ENCODE peak calls at places on chromosomes 7 and 10, in four cellular contexts. W is transverse colon, B is Peyer's patch, H is mucosa of descending colon. Q is an unnamed sample. For H3K4me1, the result is how much of the 10 kb centered on the place peaks cover.

GRCh38 chr10:54262726-54263125 is 538.3 kb downstream of the PCDH15 start:
- DNase-seq in W (no peak), H (no peak), B (no peak), Q (no peak)

GRCh38 chr10:49608925-49609282 is 1.2 kb upstream of the SLC18A3 start:
- DNase-seq in H (no peak), B (peak), W (no peak), Q (peak)

GRCh38 chr7:32163141-32163806 is 93.1 kb upstream of the PDE1C start:
- DNase-seq in H (peak), W (peak), B (peak), Q (peak)

GRCh38 chr7:69364814-69365587 is 233.3 kb upstream of the AUTS2 start:
- DNase-seq in B (no peak), H (no peak), W (no peak), Q (no peak)

GRCh38 chr7:47405921-47406765 is 175.8 kb downstream of the TNS3 start:
- DNase-seq in W (peak), B (peak), H (peak), Q (peak)

GRCh38 chr10:86642499-86642898 is 11.8 kb upstream of the OPN4 start:
- DNase-seq in B (no peak), H (no peak), W (no peak), Q (no peak)

GRCh38 chr10:29266641-29267040 is 22.2 kb upstream of the LYZL1 start:
- DNase-seq in B (no peak), W (no peak), H (no peak), Q (no peak)

GRCh38 chr10:133166828-133167692 is 7.0 kb downstream of the KNDC1 start:
- DNase-seq in H (no peak), W (no peak), B (peak), Q (no peak)

GRCh38 chr10:69958232-69958902 is 94.3 kb upstream of the MACROH2A2 start:
- DNase-seq in B (peak), W (no peak), H (no peak), Q (no peak)

GRCh38 chr10:23158370-23158769 is 33.7 kb upstream of the PTF1A start:
- DNase-seq in H (no peak), W (peak), B (peak), Q (no peak)

GRCh38 chr7:39624935-39625694 is 1.7 kb downstream of the RALA start:
- DNase-seq in W (no peak), B (no peak), H (no peak), Q (no peak)

GRCh38 chr10:29590598-29591415 is 44.0 kb downstream of the SVIL start:
- DNase-seq in B (no peak), H (no peak), W (no peak), Q (no peak)

GRCh38 chr7:107854989-107855388 is 36.0 kb upstream of the DLD start:
- DNase-seq in H (no peak), W (no peak), B (no peak), Q (no peak)

GRCh38 chr7:29484280-29484679 is 79.4 kb upstream of the PRR15 start:
- DNase-seq in H (no peak), B (no peak), W (no peak), Q (no peak)

GRCh38 chr7:128099204-128099671 is 68.0 kb upstream of the LRRC4 start:
- DNase-seq in H (no peak), W (no peak), B (no peak), Q (no peak)

GRCh38 chr7:96449094-96449493 is 127.2 kb upstream of the SLC25A13 start:
- DNase-seq in B (no peak), H (no peak), W (no peak), Q (no peak)

GRCh38 chr7:157612664-157613561 is 276.1 kb downstream of the DNAJB6 start:
- DNase-seq in W (peak), B (peak), H (peak), Q (peak)

GRCh38 chr10:59585046-59585700 is 124.5 kb downstream of the SLC16A9 start:
- DNase-seq in W (no peak), B (no peak), H (no peak), Q (no peak)

GRCh38 chr10:5628366-5628765 is 38.0 kb downstream of the ASB13 start:
- DNase-seq in B (peak), W (no peak), H (no peak), Q (no peak)

GRCh38 chr10:122861724-122862161 is 16.1 kb upstream of the CUZD1 start:
- DNase-seq in W (no peak), H (no peak), B (no peak), Q (no peak)

GRCh38 chr10:67763499-67764011 is 67.6 kb upstream of the CTNNA3 start:
- DNase-seq in B (peak), W (peak), H (peak), Q (peak)

GRCh38 chr10:57628592-57629284 is 639.0 kb downstream of the IPMK start:
- DNase-seq in H (no peak), W (no peak), B (peak), Q (no peak)

GRCh38 chr10:121654021-121654545 is 55.8 kb upstream of the FGFR2 start:
- DNase-seq in H (no peak), B (no peak), W (no peak), Q (no peak)

GRCh38 chr10:99394761-99395386 is 35.5 kb downstream of the GOT1 start:
- DNase-seq in H (no peak), B (no peak), W (no peak), Q (no peak)
- H3K4me1 ChIP-seq in H (under half), B (under half), W (under half), Q (under half)

GRCh38 chr7:18499407-18500197 is 4.1 kb downstream of the HDAC9 start:
- DNase-seq in H (no peak), W (no peak), B (no peak), Q (peak)

GRCh38 chr7:18497082-18497481 is 1.5 kb downstream of the HDAC9 start:
- DNase-seq in W (no peak), B (no peak), H (no peak), Q (no peak)

GRCh38 chr7:18496336-18496700 is 769 bp downstream of the HDAC9 start:
- DNase-seq in B (no peak), W (no peak), H (no peak), Q (no peak)

GRCh38 chr7:18497800-18498199 is 2.3 kb downstream of the HDAC9 start:
- DNase-seq in B (no peak), W (no peak), H (no peak), Q (no peak)

GRCh38 chr7:18498327-18498726 is 2.8 kb downstream of the HDAC9 start:
- DNase-seq in B (no peak), H (no peak), W (no peak), Q (no peak)
- H3K4me3 ChIP-seq in B (peak), H (no peak), W (no peak), Q (no peak)

GRCh38 chr7:100719523-100720319 is 547 bp upstream of the EPO start:
- DNase-seq in H (no peak), B (no peak), W (peak), Q (no peak)
- TF ChIP-seq CTCF in H (no peak), B (no peak), W (peak), Q (no peak)

DNA sequence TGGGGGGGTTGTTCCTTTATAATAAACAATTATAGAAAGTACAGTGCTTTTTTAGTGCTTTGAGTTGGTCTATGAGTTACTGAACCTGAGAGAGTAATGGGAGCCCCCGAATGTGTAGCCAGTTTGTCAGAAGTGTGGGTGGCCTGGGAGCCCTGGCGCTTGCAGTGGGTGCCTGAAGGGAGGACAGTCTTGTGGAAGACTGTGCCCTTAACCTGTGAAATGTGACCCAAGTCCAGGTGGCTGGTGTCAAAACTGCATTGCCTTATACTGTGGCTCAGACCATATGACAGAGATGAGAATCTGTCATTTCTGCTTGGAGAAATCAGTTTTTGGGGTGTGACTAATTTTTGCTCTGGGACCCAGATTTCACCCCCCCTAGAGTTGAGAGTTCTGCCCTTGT is 23.9 kb upstream of the CARD11 start:
- DNase-seq in W (no peak), H (no peak), B (no peak), Q (no peak)
- H3K4me1 ChIP-seq in W (under half), H (under half), B (under half), Q (under half)

GRCh38 chr10:89029201-89029600 is 38.6 kb downstream of the FAS start:
- DNase-seq in W (no peak), B (no peak), H (no peak), Q (no peak)

GRCh38 chr10:89019589-89020327 is 29.2 kb downstream of the FAS start:
- DNase-seq in B (no peak), W (no peak), H (no peak), Q (no peak)

GRCh38 chr10:89029785-89030437 is 39.3 kb downstream of the FAS start:
- DNase-seq in H (peak), W (peak), B (peak), Q (peak)

GRCh38 chr10:89022734-89023133 is 32.1 kb downstream of the FAS start:
- DNase-seq in W (no peak), B (no peak), H (no peak), Q (no peak)

GRCh38 chr10:89025453-89025852 is 34.9 kb downstream of the FAS start:
- DNase-seq in H (no peak), W (no peak), B (no peak), Q (no peak)
- H3K4me3 ChIP-seq in H (no peak), W (no peak), B (no peak), Q (no peak)

DNA sequence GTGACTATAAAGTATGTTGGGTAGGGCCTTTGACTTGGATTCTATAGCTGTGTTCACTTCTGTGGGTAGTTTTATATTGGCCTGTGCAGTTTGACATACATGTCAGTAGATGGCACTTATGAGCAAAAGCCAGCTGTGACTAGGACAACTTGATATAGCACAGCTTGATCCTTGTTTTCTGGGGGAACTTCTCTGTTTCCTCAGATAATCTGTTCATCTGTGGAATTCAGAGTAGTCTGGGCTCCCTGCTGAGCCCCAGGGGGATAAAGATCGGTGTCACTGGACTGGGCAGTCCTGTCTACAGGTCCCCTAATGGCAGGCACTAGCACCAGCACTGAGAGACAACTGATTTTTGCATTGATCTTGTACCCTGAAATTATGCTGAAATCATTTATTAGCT is 25.4 kb downstream of the CYP2C9 start:
- DNase-seq in H (no peak), B (no peak), W (no peak), Q (no peak)
- TF ChIP-seq CTCF in H (peak), B (no peak), W (peak), Q (peak)

DNA sequence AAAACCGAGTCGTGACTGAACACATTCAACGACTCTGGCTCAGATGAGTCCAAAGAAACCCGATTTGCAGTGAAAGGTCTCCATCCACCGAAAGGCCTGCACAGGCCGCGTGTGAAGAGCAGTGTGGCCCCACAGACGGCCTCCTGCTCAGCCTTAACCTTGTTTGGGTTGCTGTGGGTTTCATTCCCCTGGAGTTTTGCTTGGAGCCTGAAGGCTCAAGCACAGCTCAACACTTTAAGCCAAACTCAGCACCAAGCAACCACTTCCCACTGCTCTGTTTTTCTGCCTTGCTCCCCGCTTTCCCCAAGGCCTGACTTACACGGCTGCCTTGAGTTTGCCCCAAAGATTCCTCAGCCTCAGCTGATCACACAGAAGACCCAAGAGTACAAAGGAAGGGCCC is 398.2 kb upstream of the NFE2L3 start:
- DNase-seq in W (no peak), B (no peak), H (no peak), Q (no peak)
- H3K4me1 ChIP-seq in W (under half), B (under half), H (under half), Q (under half)

DNA sequence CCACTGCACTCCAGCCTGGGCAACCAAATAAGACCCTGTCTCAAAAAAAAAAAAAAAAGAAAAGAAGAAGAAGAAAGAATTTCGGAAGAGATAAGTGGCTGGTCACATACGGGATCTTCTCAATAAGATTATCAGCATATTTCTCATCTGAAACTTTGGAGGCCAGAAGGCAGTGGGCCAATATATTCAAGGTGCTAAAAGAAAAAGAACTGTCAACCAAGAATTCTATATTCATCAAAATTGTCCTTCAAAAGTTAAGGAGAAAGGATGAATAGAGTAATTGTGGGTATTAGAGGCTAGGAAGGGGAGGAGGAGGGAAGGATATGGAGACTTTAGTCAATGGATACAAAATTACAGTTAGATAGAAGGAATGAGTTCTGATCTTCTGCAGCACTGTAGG is 43.9 kb upstream of the NANOS1 start:
- DNase-seq in B (no peak), W (no peak), H (no peak), Q (no peak)
- H3K4me3 ChIP-seq in B (no peak), W (no peak), H (no peak), Q (no peak)

GRCh38 chr10:88494537-88494936 is 88.6 kb downstream of the RNLS start:
- DNase-seq in H (no peak), B (no peak), W (no peak), Q (no peak)

GRCh38 chr10:88505265-88505664 is 77.9 kb downstream of the RNLS start:
- DNase-seq in H (no peak), W (no peak), B (no peak), Q (no peak)

GRCh38 chr10:88500656-88501055 is 82.5 kb downstream of the RNLS start:
- DNase-seq in W (no peak), H (no peak), B (no peak), Q (no peak)

GRCh38 chr10:88497878-88498277 is 85.2 kb downstream of the RNLS start:
- DNase-seq in W (no peak), H (no peak), B (no peak), Q (no peak)

GRCh38 chr10:88499569-88500470 is 83.3 kb downstream of the RNLS start:
- DNase-seq in W (no peak), B (no peak), H (no peak), Q (no peak)
- TF ChIP-seq CTCF in W (no peak), B (no peak), H (no peak), Q (no peak)

GRCh38 chr10:79404231-79404609 is 41.2 kb downstream of the ZCCHC24 start:
- DNase-seq in H (peak), W (peak), B (peak), Q (peak)
- H3K4me1 ChIP-seq in H (under half), W (half or more), B (under half), Q (under half)

Q was measured in pancreas.